ENCODE peak calls at places on chromosomes 12 and 14, in eight cellular contexts. H is HFFc6, S is foreskin fibroblast, V is choroid plexus epithelial cell, G is kidney, O is Calu3, B is GM13977, K is A549. D is an unnamed sample.

GRCh38 chr12:107845980-107846659 is 71.6 kb downstream of the ASCL4 start:
- DNase-seq in H (no peak), S (peak; percentile 0), V (no peak), G (no peak), O (no peak), B (no peak), K (no peak), D (peak; percentile 15)

GRCh38 chr14:103688906-103689902 is 26.0 kb downstream of the XRCC3 start:
- DNase-seq in H (no peak), S (no peak), V (peak; percentile 54), G (peak; percentile 66), O (no peak), B (peak; percentile 77), K (no peak), D (peak; percentile 84)

GRCh38 chr14:94560782-94561655 is at the start of gene SERPINA4:
- DNase-seq in H (no peak), S (no peak), V (no peak), G (no peak), O (peak; percentile 56), B (no peak), K (no peak), D (no peak)

GRCh38 chr12:4355150-4355842 is 24.2 kb downstream of the FGF23 start:
- DNase-seq in H (no peak), S (no peak), V (peak; percentile 9), G (no peak), O (no peak), B (no peak), K (no peak), D (no peak)

GRCh38 chr14:21168055-21168454 is 12.2 kb upstream of the OR5AU1 start:
- DNase-seq in H (no peak), S (peak; percentile 21), V (no peak), G (no peak), O (no peak), B (no peak), K (no peak), D (no peak)

GRCh38 chr14:47277703-47278102 is 397.7 kb downstream of the MDGA2 start:
- DNase-seq in H (no peak), S (no peak), V (peak; percentile 53), G (peak; percentile 7), O (no peak), B (no peak), K (no peak), D (no peak)

GRCh38 chr12:69657376-69658137 is 41.5 kb downstream of the BEST3 start:
- DNase-seq in H (no peak), S (no peak), V (peak; percentile 82), G (peak; percentile 84), O (no peak), B (no peak), K (no peak), D (no peak)

GRCh38 chr14:37816743-37817295 is 221.4 kb downstream of the TTC6 start:
- DNase-seq in H (no peak), S (no peak), V (no peak), G (no peak), O (no peak), B (no peak), K (no peak), D (no peak)

GRCh38 chr12:53977596-53978464 is 3.1 kb upstream of the HOTAIR start:
- DNase-seq in H (no peak), S (no peak), V (no peak), G (no peak), O (no peak), B (no peak), K (no peak), D (no peak)

GRCh38 chr14:55336161-55336560 is 64.9 kb downstream of the FBXO34 start:
- DNase-seq in H (peak; percentile 13), S (no peak), V (peak; percentile 56), G (no peak), O (peak; percentile 76), B (no peak), K (no peak), D (no peak)

GRCh38 chr14:69045857-69046351 is 66.8 kb upstream of the ACTN1 start:
- DNase-seq in H (no peak), S (no peak), V (peak; percentile 95), G (no peak), O (no peak), B (no peak), K (no peak), D (no peak)

GRCh38 chr12:130142736-130143135 is 19.5 kb upstream of the FZD10 start:
- DNase-seq in H (no peak), S (no peak), V (no peak), G (no peak), O (no peak), B (no peak), K (no peak), D (no peak)

GRCh38 chr12:26153421-26154154 is 28.8 kb upstream of the BHLHE41 start:
- DNase-seq in H (peak; percentile 97), S (peak; percentile 92), V (peak; percentile 95), G (no peak), O (peak; percentile 49), B (no peak), K (peak; percentile 55), D (no peak)

GRCh38 chr12:132719141-132719953 is 8.7 kb downstream of the PGAM5 start:
- DNase-seq in H (no peak), S (no peak), V (no peak), G (no peak), O (no peak), B (no peak), K (no peak), D (no peak)

GRCh38 chr14:97713023-97713422 is 915.8 kb downstream of the VRK1 start:
- DNase-seq in H (no peak), S (peak; percentile 17), V (no peak), G (no peak), O (no peak), B (no peak), K (no peak), D (no peak)

GRCh38 chr14:76894308-76894707 is 68.1 kb downstream of the LRRC74A start:
- DNase-seq in H (no peak), S (no peak), V (no peak), G (no peak), O (no peak), B (no peak), K (no peak), D (no peak)

GRCh38 chr14:76887196-76887595 is 61.0 kb downstream of the LRRC74A start:
- DNase-seq in H (peak; percentile 11), S (no peak), V (no peak), G (no peak), O (no peak), B (no peak), K (no peak), D (no peak)

GRCh38 chr14:76891436-76891835 is 65.2 kb downstream of the LRRC74A start:
- DNase-seq in H (peak; percentile 34), S (no peak), V (no peak), G (no peak), O (no peak), B (no peak), K (no peak), D (no peak)
- TF ChIP-seq CTCF in H (no peak), S (no peak), V (no peak), G (no peak), O (no peak), B (no peak), K (no peak), D (no peak)

GRCh38 chr14:22594156-22594716 is 3.9 kb upstream of the ABHD4 start:
- DNase-seq in H (no peak), S (no peak), V (no peak), G (no peak), O (no peak), B (no peak), K (no peak), D (no peak)

GRCh38 chr14:22593189-22593588 is 4.2 kb upstream of the DAD1 start:
- DNase-seq in H (no peak), S (no peak), V (no peak), G (no peak), O (no peak), B (no peak), K (no peak), D (no peak)

GRCh38 chr14:22587247-22587646 is 1.8 kb downstream of the DAD1 start:
- DNase-seq in H (no peak), S (no peak), V (no peak), G (no peak), O (no peak), B (no peak), K (no peak), D (no peak)

GRCh38 chr14:22588419-22589095 is 467 bp downstream of the DAD1 start:
- DNase-seq in H (no peak), S (no peak), V (no peak), G (no peak), O (no peak), B (no peak), K (no peak), D (no peak)

GRCh38 chr14:22589096-22589839 is at the start of gene DAD1:
- DNase-seq in H (peak; percentile 100), S (peak; percentile 99), V (peak; percentile 100), G (peak; percentile 99), O (peak; percentile 97), B (peak; percentile 97), K (peak; percentile 99), D (peak; percentile 95)
- TF ChIP-seq CTCF in H (no peak), S (no peak), V (no peak), G (no peak), O (peak; percentile 31), B (no peak), K (no peak), D (no peak)

DNA sequence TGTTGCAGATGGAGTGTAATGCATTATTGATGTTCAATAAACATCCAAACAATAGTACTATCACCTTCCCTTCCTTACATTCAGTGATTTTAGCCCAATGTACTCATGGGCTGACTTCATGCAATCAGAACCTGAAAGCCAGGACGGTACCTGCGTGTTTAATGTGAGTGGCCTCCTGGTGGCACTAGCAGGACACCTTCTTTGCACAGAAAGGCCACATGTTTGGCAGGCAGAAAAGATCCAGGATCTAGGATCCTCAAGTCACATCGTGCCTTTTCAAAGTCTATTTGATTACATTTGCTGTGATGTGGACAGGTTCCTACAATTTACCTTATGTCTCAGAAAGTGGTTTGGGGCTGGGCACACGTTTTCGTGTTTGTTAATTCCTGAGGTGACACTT is 82.9 kb downstream of the NEDD1 start:
- DNase-seq in H (no peak), S (no peak), V (peak; percentile 8), G (no peak), O (peak; percentile 51), B (no peak), K (no peak), D (no peak)
- TF ChIP-seq CTCF in H (peak; percentile 41), S (no peak), V (no peak), G (peak; percentile 37), O (no peak), B (peak; percentile 37), K (peak; percentile 21), D (no peak)

DNA sequence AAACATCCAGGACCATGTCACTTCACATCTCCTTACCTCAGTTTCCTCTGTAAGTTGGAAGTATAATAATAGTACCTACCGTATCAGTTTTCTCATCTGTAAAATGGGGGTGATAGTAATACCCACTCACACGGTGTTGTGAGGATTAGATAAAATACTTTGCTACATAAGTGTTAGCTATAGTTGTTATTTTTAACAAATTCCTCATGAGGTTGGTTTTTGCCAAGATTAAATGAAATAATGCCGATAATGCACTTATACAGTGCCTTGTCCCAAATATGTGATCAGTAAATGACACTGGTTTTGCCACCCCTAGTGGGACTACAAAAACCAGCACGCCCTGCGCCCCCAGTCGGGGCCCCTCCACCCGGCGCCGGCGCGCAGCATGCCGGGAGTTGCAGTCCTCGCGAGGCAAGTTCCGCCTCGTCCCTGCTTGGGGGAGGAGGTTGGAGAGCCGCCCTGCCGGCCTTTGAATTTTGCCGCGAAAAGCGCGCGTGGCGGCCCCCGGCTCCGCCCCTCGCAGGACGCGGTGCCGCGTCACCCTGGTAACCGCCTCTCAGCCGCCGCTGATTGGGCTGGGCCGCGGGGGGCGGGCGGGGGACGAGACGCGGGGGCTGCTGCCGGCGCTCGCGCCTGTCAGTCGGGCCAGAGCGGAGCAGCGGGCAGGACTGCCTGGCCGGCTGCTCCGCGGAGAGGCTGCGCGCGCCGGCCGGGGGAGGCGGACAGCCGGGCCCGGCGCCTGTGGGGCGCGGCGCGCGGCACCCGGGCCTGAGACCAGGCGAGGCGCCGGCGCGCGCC is at the start of gene FAM222A:
- DNase-seq in H (peak; percentile 94), S (peak; percentile 97), V (peak; percentile 98), G (peak; percentile 99), O (peak; percentile 99), B (peak; percentile 98), K (peak; percentile 95), D (peak; percentile 98)
- TF ChIP-seq CTCF in H (peak; percentile 55), S (no peak), V (peak; percentile 10), G (peak; percentile 14), O (no peak), B (no peak), K (no peak), D (no peak)